ENCODE peak calls at places on chromosomes 11 and 22, in five cellular contexts. One of them, this sample, is unnamed.

GRCh38 chr11:21727102-21727501 is 465.8 kb upstream of the ANO5 start:
- DNase-seq in kidney glomerular epithelial cell: no peak
- DNase-seq in stimulated activated CD4-positive, alpha-beta T cell treated with anti-CD3 and anti-CD28 coated beads, Interleukin-4, amount 100 ng/mL, for 4 hours: no peak
- DNase-seq in progenitor cell of endocrine pancreas: no peak
- DNase-seq in GM12878: no peak
- DNase-seq in this sample: no peak

GRCh38 chr11:1568451-1568911 is 3.6 kb downstream of the DUSP8 start:
- DNase-seq in kidney glomerular epithelial cell: no peak
- DNase-seq in stimulated activated CD4-positive, alpha-beta T cell treated with anti-CD3 and anti-CD28 coated beads, Interleukin-4, amount 100 ng/mL, for 4 hours: no peak
- DNase-seq in progenitor cell of endocrine pancreas: no peak
- DNase-seq in GM12878: no peak
- DNase-seq in this sample: no peak

GRCh38 chr11:35588627-35589026 is 29.6 kb upstream of the FJX1 start:
- DNase-seq in kidney glomerular epithelial cell: no peak
- DNase-seq in stimulated activated CD4-positive, alpha-beta T cell treated with anti-CD3 and anti-CD28 coated beads, Interleukin-4, amount 100 ng/mL, for 4 hours: no peak
- DNase-seq in progenitor cell of endocrine pancreas: no peak
- DNase-seq in GM12878: no peak
- DNase-seq in this sample: no peak

GRCh38 chr11:92131289-92131890 is 93.2 kb upstream of the FAT3 start:
- DNase-seq in kidney glomerular epithelial cell: peak
- DNase-seq in stimulated activated CD4-positive, alpha-beta T cell treated with anti-CD3 and anti-CD28 coated beads, Interleukin-4, amount 100 ng/mL, for 4 hours: no peak
- DNase-seq in progenitor cell of endocrine pancreas: no peak
- DNase-seq in GM12878: no peak
- DNase-seq in this sample: no peak

GRCh38 chr11:92325416-92325815 is 100.8 kb downstream of the FAT3 start:
- DNase-seq in kidney glomerular epithelial cell: no peak
- DNase-seq in stimulated activated CD4-positive, alpha-beta T cell treated with anti-CD3 and anti-CD28 coated beads, Interleukin-4, amount 100 ng/mL, for 4 hours: no peak
- DNase-seq in progenitor cell of endocrine pancreas: no peak
- DNase-seq in GM12878: no peak
- DNase-seq in this sample: no peak

GRCh38 chr11:131592734-131593133 is 222.3 kb downstream of the NTM start:
- DNase-seq in kidney glomerular epithelial cell: no peak
- DNase-seq in stimulated activated CD4-positive, alpha-beta T cell treated with anti-CD3 and anti-CD28 coated beads, Interleukin-4, amount 100 ng/mL, for 4 hours: no peak
- DNase-seq in progenitor cell of endocrine pancreas: no peak
- DNase-seq in GM12878: no peak
- DNase-seq in this sample: no peak

GRCh38 chr22:21070690-21071615 is 25.2 kb downstream of the LRRC74B start:
- DNase-seq in kidney glomerular epithelial cell: no peak
- DNase-seq in stimulated activated CD4-positive, alpha-beta T cell treated with anti-CD3 and anti-CD28 coated beads, Interleukin-4, amount 100 ng/mL, for 4 hours: no peak
- DNase-seq in progenitor cell of endocrine pancreas: no peak
- DNase-seq in GM12878: no peak
- DNase-seq in this sample: no peak

GRCh38 chr11:6647282-6647679 is 8.3 kb downstream of the DCHS1 start:
- DNase-seq in kidney glomerular epithelial cell: no peak
- DNase-seq in stimulated activated CD4-positive, alpha-beta T cell treated with anti-CD3 and anti-CD28 coated beads, Interleukin-4, amount 100 ng/mL, for 4 hours: no peak
- DNase-seq in progenitor cell of endocrine pancreas: no peak
- DNase-seq in GM12878: no peak
- DNase-seq in this sample: no peak

GRCh38 chr11:69524291-69524882 is 42.9 kb downstream of the LINC01488 start:
- DNase-seq in kidney glomerular epithelial cell: no peak
- DNase-seq in stimulated activated CD4-positive, alpha-beta T cell treated with anti-CD3 and anti-CD28 coated beads, Interleukin-4, amount 100 ng/mL, for 4 hours: no peak
- DNase-seq in progenitor cell of endocrine pancreas: no peak
- DNase-seq in GM12878: no peak
- DNase-seq in this sample: no peak

GRCh38 chr22:50525991-50526848 is 822 bp upstream of the SCO2 start:
- DNase-seq in kidney glomerular epithelial cell: peak
- DNase-seq in stimulated activated CD4-positive, alpha-beta T cell treated with anti-CD3 and anti-CD28 coated beads, Interleukin-4, amount 100 ng/mL, for 4 hours: peak
- DNase-seq in progenitor cell of endocrine pancreas: peak
- DNase-seq in GM12878: no peak
- DNase-seq in this sample: peak

GRCh38 chr11:2207212-2207611 is 35.6 kb upstream of the TH start:
- DNase-seq in kidney glomerular epithelial cell: no peak
- DNase-seq in stimulated activated CD4-positive, alpha-beta T cell treated with anti-CD3 and anti-CD28 coated beads, Interleukin-4, amount 100 ng/mL, for 4 hours: no peak
- DNase-seq in progenitor cell of endocrine pancreas: peak
- DNase-seq in GM12878: no peak
- DNase-seq in this sample: no peak

This sample was measured in ACHN.